ENCODE peak calls at places on chromosomes 6 and 20, in eight cellular contexts. One of them, this sample, is unnamed.
A peak's percentile ranks its signal among the peaks of the same experiment; 100 is the strongest.

GRCh38 chr20:22684072-22684762 is 99.8 kb upstream of the FOXA2 start:
- DNase-seq in hepatocyte: peak; percentile 86
- DNase-seq in stomach: peak; percentile 78
- DNase-seq in SK-N-SH: peak; percentile 58
- DNase-seq in neural progenitor cell: peak; percentile 87
- DNase-seq in PC-3: peak; percentile 90
- DNase-seq in suprapubic skin: peak; percentile 79
- DNase-seq in dorsolateral prefrontal cortex: peak; percentile 61
- DNase-seq in this sample: no peak

GRCh38 chr6:7543761-7544424 is 2.4 kb downstream of the DSP start:
- DNase-seq in hepatocyte: peak; percentile 38
- DNase-seq in stomach: no peak
- DNase-seq in SK-N-SH: no peak
- DNase-seq in neural progenitor cell: peak; percentile 59
- DNase-seq in PC-3: peak; percentile 20
- DNase-seq in suprapubic skin: no peak
- DNase-seq in dorsolateral prefrontal cortex: no peak
- DNase-seq in this sample: no peak

GRCh38 chr20:63453029-63453523 is 19.4 kb downstream of the KCNQ2 start:
- DNase-seq in hepatocyte: no peak
- DNase-seq in stomach: no peak
- DNase-seq in SK-N-SH: peak; percentile 90
- DNase-seq in neural progenitor cell: no peak
- DNase-seq in PC-3: peak; percentile 29
- DNase-seq in suprapubic skin: no peak
- DNase-seq in dorsolateral prefrontal cortex: no peak
- DNase-seq in this sample: no peak

GRCh38 chr6:52155791-52156576 is 30.2 kb upstream of the IL17A start:
- DNase-seq in hepatocyte: no peak
- DNase-seq in stomach: no peak
- DNase-seq in SK-N-SH: no peak
- DNase-seq in neural progenitor cell: no peak
- DNase-seq in PC-3: peak; percentile 94
- DNase-seq in suprapubic skin: no peak
- DNase-seq in dorsolateral prefrontal cortex: no peak
- DNase-seq in this sample: no peak

GRCh38 chr6:150267686-150268561 is 100.9 kb upstream of the IYD start:
- DNase-seq in hepatocyte: no peak
- DNase-seq in stomach: no peak
- DNase-seq in SK-N-SH: no peak
- DNase-seq in neural progenitor cell: no peak
- DNase-seq in PC-3: peak; percentile 28
- DNase-seq in suprapubic skin: peak; percentile 78
- DNase-seq in dorsolateral prefrontal cortex: peak; percentile 35
- DNase-seq in this sample: peak; percentile 75

GRCh38 chr6:82385961-82386360 is 22.3 kb downstream of the TPBG start:
- DNase-seq in hepatocyte: peak; percentile 18
- DNase-seq in stomach: no peak
- DNase-seq in SK-N-SH: no peak
- DNase-seq in neural progenitor cell: no peak
- DNase-seq in PC-3: peak; percentile 79
- DNase-seq in suprapubic skin: no peak
- DNase-seq in dorsolateral prefrontal cortex: no peak
- DNase-seq in this sample: no peak

GRCh38 chr6:157491571-157492232 is 110.7 kb downstream of the ZDHHC14 start:
- DNase-seq in hepatocyte: no peak
- DNase-seq in stomach: no peak
- DNase-seq in SK-N-SH: no peak
- DNase-seq in neural progenitor cell: peak; percentile 8
- DNase-seq in PC-3: no peak
- DNase-seq in suprapubic skin: no peak
- DNase-seq in dorsolateral prefrontal cortex: no peak
- DNase-seq in this sample: no peak

GRCh38 chr6:154578004-154578559 is 67.6 kb upstream of the CNKSR3 start:
- DNase-seq in hepatocyte: no peak
- DNase-seq in stomach: no peak
- DNase-seq in SK-N-SH: no peak
- DNase-seq in neural progenitor cell: no peak
- DNase-seq in PC-3: no peak
- DNase-seq in suprapubic skin: no peak
- DNase-seq in dorsolateral prefrontal cortex: no peak
- DNase-seq in this sample: no peak

GRCh38 chr6:52157301-52157930 is 28.8 kb upstream of the IL17A start:
- DNase-seq in hepatocyte: no peak
- DNase-seq in stomach: no peak
- DNase-seq in SK-N-SH: no peak
- DNase-seq in neural progenitor cell: no peak
- DNase-seq in PC-3: peak; percentile 81
- DNase-seq in suprapubic skin: no peak
- DNase-seq in dorsolateral prefrontal cortex: no peak
- DNase-seq in this sample: no peak

GRCh38 chr6:107060704-107061103 is 32.7 kb downstream of the MTRES1 start:
- DNase-seq in hepatocyte: no peak
- DNase-seq in stomach: no peak
- DNase-seq in SK-N-SH: no peak
- DNase-seq in neural progenitor cell: no peak
- DNase-seq in PC-3: no peak
- DNase-seq in suprapubic skin: no peak
- DNase-seq in dorsolateral prefrontal cortex: no peak
- DNase-seq in this sample: no peak

GRCh38 chr6:24982231-24982630 is 46.5 kb upstream of the RIPOR2 start:
- DNase-seq in hepatocyte: no peak
- DNase-seq in stomach: no peak
- DNase-seq in SK-N-SH: no peak
- DNase-seq in neural progenitor cell: no peak
- DNase-seq in PC-3: no peak
- DNase-seq in suprapubic skin: no peak
- DNase-seq in dorsolateral prefrontal cortex: no peak
- DNase-seq in this sample: no peak

GRCh38 chr20:34955232-34956040 is at the start of the genes GSS and MYH7B:
- DNase-seq in hepatocyte: peak; percentile 98
- DNase-seq in stomach: peak; percentile 100
- DNase-seq in SK-N-SH: peak; percentile 96
- DNase-seq in neural progenitor cell: peak; percentile 99
- DNase-seq in PC-3: peak; percentile 98
- DNase-seq in suprapubic skin: peak; percentile 97
- DNase-seq in dorsolateral prefrontal cortex: peak; percentile 96
- DNase-seq in this sample: peak; percentile 100

GRCh38 chr6:79913369-79913768 is 34.0 kb downstream of the ELOVL4 start:
- DNase-seq in hepatocyte: no peak
- DNase-seq in stomach: no peak
- DNase-seq in SK-N-SH: peak; percentile 12
- DNase-seq in neural progenitor cell: no peak
- DNase-seq in PC-3: no peak
- DNase-seq in suprapubic skin: no peak
- DNase-seq in dorsolateral prefrontal cortex: peak; percentile 5
- DNase-seq in this sample: no peak

GRCh38 chr6:129672883-129673631 is 36.9 kb downstream of the ARHGAP18 start:
- DNase-seq in hepatocyte: no peak
- DNase-seq in stomach: no peak
- DNase-seq in SK-N-SH: no peak
- DNase-seq in neural progenitor cell: no peak
- DNase-seq in PC-3: peak; percentile 83
- DNase-seq in suprapubic skin: no peak
- DNase-seq in dorsolateral prefrontal cortex: no peak
- DNase-seq in this sample: no peak

GRCh38 chr6:144305985-144306384 is 20.9 kb downstream of the UTRN start:
- DNase-seq in hepatocyte: no peak
- DNase-seq in stomach: no peak
- DNase-seq in SK-N-SH: no peak
- DNase-seq in neural progenitor cell: no peak
- DNase-seq in PC-3: peak; percentile 28
- DNase-seq in suprapubic skin: no peak
- DNase-seq in dorsolateral prefrontal cortex: no peak
- DNase-seq in this sample: no peak

GRCh38 chr6:44453146-44453545 is 65.6 kb downstream of the CDC5L start:
- DNase-seq in hepatocyte: no peak
- DNase-seq in stomach: no peak
- DNase-seq in SK-N-SH: no peak
- DNase-seq in neural progenitor cell: no peak
- DNase-seq in PC-3: peak; percentile 52
- DNase-seq in suprapubic skin: no peak
- DNase-seq in dorsolateral prefrontal cortex: no peak
- DNase-seq in this sample: no peak

GRCh38 chr6:77466055-77467028 is 3.1 kb upstream of the HTR1B start:
- DNase-seq in hepatocyte: peak; percentile 86
- DNase-seq in stomach: peak; percentile 61
- DNase-seq in SK-N-SH: peak; percentile 54
- DNase-seq in neural progenitor cell: peak; percentile 79
- DNase-seq in PC-3: peak; percentile 32
- DNase-seq in suprapubic skin: no peak
- DNase-seq in dorsolateral prefrontal cortex: peak; percentile 3
- DNase-seq in this sample: no peak

GRCh38 chr20:9570612-9571011 is 56.2 kb downstream of the LAMP5 start:
- DNase-seq in hepatocyte: no peak
- DNase-seq in stomach: no peak
- DNase-seq in SK-N-SH: peak; percentile 53
- DNase-seq in neural progenitor cell: no peak
- DNase-seq in PC-3: no peak
- DNase-seq in suprapubic skin: no peak
- DNase-seq in dorsolateral prefrontal cortex: no peak
- DNase-seq in this sample: no peak

GRCh38 chr20:9572690-9573089 is 58.3 kb downstream of the LAMP5 start:
- DNase-seq in hepatocyte: no peak
- DNase-seq in stomach: no peak
- DNase-seq in SK-N-SH: peak; percentile 20
- DNase-seq in neural progenitor cell: peak; percentile 79
- DNase-seq in PC-3: no peak
- DNase-seq in suprapubic skin: no peak
- DNase-seq in dorsolateral prefrontal cortex: no peak
- DNase-seq in this sample: no peak

GRCh38 chr20:9573598-9573997 is 59.2 kb downstream of the LAMP5 start:
- DNase-seq in hepatocyte: no peak
- DNase-seq in stomach: no peak
- DNase-seq in SK-N-SH: peak; percentile 26
- DNase-seq in neural progenitor cell: peak; percentile 50
- DNase-seq in PC-3: no peak
- DNase-seq in suprapubic skin: no peak
- DNase-seq in dorsolateral prefrontal cortex: peak; percentile 49
- DNase-seq in this sample: no peak

GRCh38 chr20:9574182-9574581 is 59.8 kb downstream of the LAMP5 start:
- DNase-seq in hepatocyte: no peak
- DNase-seq in stomach: no peak
- DNase-seq in SK-N-SH: no peak
- DNase-seq in neural progenitor cell: peak; percentile 88
- DNase-seq in PC-3: no peak
- DNase-seq in suprapubic skin: no peak
- DNase-seq in dorsolateral prefrontal cortex: no peak
- DNase-seq in this sample: no peak

DNA sequence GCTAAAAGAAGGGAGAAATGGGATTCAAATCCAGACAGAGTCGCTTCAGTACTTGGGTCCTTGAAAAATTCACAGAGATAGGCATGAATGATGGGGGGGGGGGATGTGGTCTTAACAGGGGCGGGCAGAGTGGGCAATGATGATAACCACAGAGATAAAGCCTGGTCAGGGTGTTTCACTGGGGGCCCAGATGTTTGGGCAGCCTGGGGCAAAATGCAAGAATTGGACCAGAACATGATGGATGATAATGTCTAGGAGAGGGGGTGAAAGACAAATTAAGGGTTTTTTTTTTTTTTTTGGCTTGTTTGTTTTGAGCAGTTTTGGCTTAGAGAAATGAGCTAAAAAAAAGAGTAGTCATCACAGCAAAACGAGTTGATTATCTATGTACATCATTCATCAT is 57.4 kb downstream of the LAMP5 start:
- DNase-seq in hepatocyte: no peak
- DNase-seq in stomach: no peak
- DNase-seq in SK-N-SH: peak; percentile 60
- DNase-seq in neural progenitor cell: no peak
- DNase-seq in PC-3: no peak
- DNase-seq in suprapubic skin: no peak
- DNase-seq in dorsolateral prefrontal cortex: no peak
- DNase-seq in this sample: no peak
- H3K27ac ChIP-seq in hepatocyte: no peak overlapping the region
- H3K27ac ChIP-seq in stomach: no peak overlapping the region
- H3K27ac ChIP-seq in SK-N-SH: peak overlapping the region; percentile 74
- H3K27ac ChIP-seq in neural progenitor cell: no peak overlapping the region
- H3K27ac ChIP-seq in PC-3: no peak overlapping the region
- H3K27ac ChIP-seq in suprapubic skin: no peak overlapping the region
- H3K27ac ChIP-seq in dorsolateral prefrontal cortex: no peak overlapping the region
- H3K27ac ChIP-seq in this sample: no peak overlapping the region

DNA sequence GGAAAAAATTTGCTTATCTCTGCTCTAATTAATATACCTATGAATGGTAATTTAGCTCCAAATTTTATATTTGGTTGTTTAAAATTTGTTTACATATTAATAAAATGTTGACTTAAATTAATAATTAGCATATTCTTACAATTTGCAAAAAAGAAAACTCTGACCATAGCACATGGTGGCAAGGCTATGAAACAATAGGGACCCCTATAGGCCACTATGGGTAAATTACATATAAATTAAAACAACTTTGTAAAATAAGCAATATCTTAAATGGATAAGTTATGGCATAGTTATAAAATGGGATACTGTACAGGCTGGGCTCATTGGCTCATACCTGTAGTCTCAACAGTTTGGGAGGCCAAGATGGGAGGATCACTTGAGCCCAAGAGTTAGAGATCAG is 76.0 kb downstream of the MKKS start:
- DNase-seq in hepatocyte: no peak
- DNase-seq in stomach: no peak
- DNase-seq in SK-N-SH: peak; percentile 10
- DNase-seq in neural progenitor cell: peak; percentile 6
- DNase-seq in PC-3: no peak
- DNase-seq in suprapubic skin: no peak
- DNase-seq in dorsolateral prefrontal cortex: no peak
- DNase-seq in this sample: no peak
- TF ChIP-seq CTCF in hepatocyte: no peak
- TF ChIP-seq CTCF in stomach: no peak
- TF ChIP-seq CTCF in SK-N-SH: peak; percentile 60
- TF ChIP-seq CTCF in neural progenitor cell: peak; percentile 62
- TF ChIP-seq CTCF in PC-3: peak; percentile 57
- TF ChIP-seq CTCF in suprapubic skin: no peak
- TF ChIP-seq CTCF in dorsolateral prefrontal cortex: peak; percentile 52
- TF ChIP-seq CTCF in this sample: peak; percentile 42

DNA sequence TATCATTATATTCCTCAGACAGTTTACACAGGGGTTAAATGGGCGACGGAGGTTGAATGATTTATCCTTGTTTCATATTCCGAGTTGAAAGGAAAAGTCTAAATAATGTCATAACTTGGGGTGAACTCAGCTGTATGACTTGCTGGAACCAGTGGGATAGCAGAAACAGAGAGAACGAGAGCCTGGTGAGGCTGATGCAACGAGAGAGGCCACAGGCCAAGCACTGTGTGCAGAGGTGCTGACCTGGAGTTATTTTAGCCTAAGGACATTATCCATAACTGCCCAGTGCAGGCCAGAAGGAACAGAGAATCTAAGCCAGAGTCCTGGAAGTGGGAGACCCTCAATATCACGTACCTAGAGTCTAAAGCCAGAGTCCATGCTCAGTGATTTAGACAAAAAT is 394.9 kb downstream of the MAFB start:
- DNase-seq in hepatocyte: no peak
- DNase-seq in stomach: no peak
- DNase-seq in SK-N-SH: no peak
- DNase-seq in neural progenitor cell: no peak
- DNase-seq in PC-3: no peak
- DNase-seq in suprapubic skin: no peak
- DNase-seq in dorsolateral prefrontal cortex: no peak
- DNase-seq in this sample: no peak
- H3K27ac ChIP-seq in hepatocyte: no peak overlapping the region
- H3K27ac ChIP-seq in stomach: no peak overlapping the region
- H3K27ac ChIP-seq in SK-N-SH: no peak overlapping the region
- H3K27ac ChIP-seq in neural progenitor cell: no peak overlapping the region
- H3K27ac ChIP-seq in PC-3: no peak overlapping the region
- H3K27ac ChIP-seq in suprapubic skin: no peak overlapping the region
- H3K27ac ChIP-seq in dorsolateral prefrontal cortex: no peak overlapping the region
- H3K27ac ChIP-seq in this sample: no peak overlapping the region

GRCh38 chr6:131062245-131063027 is 609 bp downstream of the EPB41L2 start:
- DNase-seq in hepatocyte: peak; percentile 53
- DNase-seq in stomach: peak; percentile 28
- DNase-seq in SK-N-SH: no peak
- DNase-seq in neural progenitor cell: peak; percentile 46
- DNase-seq in PC-3: no peak
- DNase-seq in suprapubic skin: no peak
- DNase-seq in dorsolateral prefrontal cortex: peak; percentile 5
- DNase-seq in this sample: no peak
- TF ChIP-seq CTCF in hepatocyte: no peak
- TF ChIP-seq CTCF in stomach: no peak
- TF ChIP-seq CTCF in SK-N-SH: no peak
- TF ChIP-seq CTCF in neural progenitor cell: no peak
- TF ChIP-seq CTCF in PC-3: no peak
- TF ChIP-seq CTCF in suprapubic skin: no peak
- TF ChIP-seq CTCF in dorsolateral prefrontal cortex: no peak
- TF ChIP-seq CTCF in this sample: no peak